ENCODE peak calls at places on chromosomes 4 and X, in nine cellular contexts. F is GM12865, C is fibroblast of villous mesenchyme, T is cardiac fibroblast, D is fibroblast of mammary gland, K is NB4, I is HCT116, U is transverse colon, O is upper lobe of right lung. Q is an unnamed sample.

GRCh38 chrX:110665636-110666035 is 130.0 kb downstream of the CHRDL1 start:
- DNase-seq in F (peak), C (peak), T (peak), D (peak), K (peak), I (no peak), U (peak), O (peak), Q (peak)

GRCh38 chr4:138310498-138310897 is 68.3 kb upstream of the SLC7A11 start:
- DNase-seq in F (no peak), C (peak), T (peak), D (peak), K (no peak), I (no peak), U (no peak), O (no peak), Q (peak)

GRCh38 chrX:150983526-150984163 is 510 bp downstream of the HMGB3 start:
- DNase-seq in F (no peak), C (no peak), T (no peak), D (no peak), K (peak), I (no peak), U (no peak), O (no peak), Q (no peak)

GRCh38 chr4:85151786-85152185 is 185.3 kb upstream of the WDFY3 start:
- DNase-seq in F (no peak), C (no peak), T (no peak), D (no peak), K (no peak), I (no peak), U (no peak), O (no peak), Q (peak)

GRCh38 chr4:176469546-176469945 is 149.8 kb downstream of the SPCS3 start:
- DNase-seq in F (no peak), C (no peak), T (no peak), D (no peak), K (no peak), I (no peak), U (no peak), O (no peak), Q (no peak)

GRCh38 chr4:147723316-147723715 is 8.6 kb upstream of the ARHGAP10 start:
- DNase-seq in F (no peak), C (peak), T (peak), D (peak), K (no peak), I (no peak), U (no peak), O (no peak), Q (no peak)

GRCh38 chr4:160136021-160136420 is 1033.1 kb downstream of the RAPGEF2 start:
- DNase-seq in F (no peak), C (no peak), T (no peak), D (no peak), K (no peak), I (no peak), U (no peak), O (no peak), Q (no peak)

GRCh38 chr4:15238720-15239119 is 189.1 kb upstream of the C1QTNF7 start:
- DNase-seq in F (peak), C (peak), T (peak), D (peak), K (peak), I (no peak), U (no peak), O (no peak), Q (peak)

GRCh38 chr4:109912706-109913621 is at the start of gene EGF:
- DNase-seq in F (no peak), C (peak), T (peak), D (peak), K (no peak), I (no peak), U (no peak), O (no peak), Q (peak)

GRCh38 chrX:15849555-15849954 is 5.1 kb downstream of the AP1S2 start:
- DNase-seq in F (no peak), C (no peak), T (peak), D (peak), K (peak), I (no peak), U (no peak), O (no peak), Q (peak)

GRCh38 chr4:118682928-118683327 is 2.3 kb upstream of the METTL14 start:
- DNase-seq in F (peak), C (peak), T (peak), D (peak), K (peak), I (no peak), U (no peak), O (no peak), Q (peak)

GRCh38 chrX:45596190-45596808 is 395.6 kb upstream of the DIPK2B start:
- DNase-seq in F (no peak), C (no peak), T (peak), D (peak), K (no peak), I (no peak), U (no peak), O (no peak), Q (peak)

GRCh38 chr4:109414938-109415337 is 18.7 kb upstream of the SEC24B start:
- DNase-seq in F (no peak), C (no peak), T (peak), D (no peak), K (no peak), I (no peak), U (no peak), O (no peak), Q (peak)

GRCh38 chr4:11843340-11843739 is 414.6 kb upstream of the HS3ST1 start:
- DNase-seq in F (no peak), C (no peak), T (no peak), D (no peak), K (peak), I (no peak), U (no peak), O (no peak), Q (no peak)

GRCh38 chr4:11843927-11844326 is 415.2 kb upstream of the HS3ST1 start:
- DNase-seq in F (no peak), C (no peak), T (no peak), D (no peak), K (no peak), I (no peak), U (no peak), O (no peak), Q (no peak)

GRCh38 chr4:11847161-11847560 is 418.5 kb upstream of the HS3ST1 start:
- DNase-seq in F (no peak), C (no peak), T (peak), D (no peak), K (no peak), I (no peak), U (no peak), O (no peak), Q (no peak)

DNA sequence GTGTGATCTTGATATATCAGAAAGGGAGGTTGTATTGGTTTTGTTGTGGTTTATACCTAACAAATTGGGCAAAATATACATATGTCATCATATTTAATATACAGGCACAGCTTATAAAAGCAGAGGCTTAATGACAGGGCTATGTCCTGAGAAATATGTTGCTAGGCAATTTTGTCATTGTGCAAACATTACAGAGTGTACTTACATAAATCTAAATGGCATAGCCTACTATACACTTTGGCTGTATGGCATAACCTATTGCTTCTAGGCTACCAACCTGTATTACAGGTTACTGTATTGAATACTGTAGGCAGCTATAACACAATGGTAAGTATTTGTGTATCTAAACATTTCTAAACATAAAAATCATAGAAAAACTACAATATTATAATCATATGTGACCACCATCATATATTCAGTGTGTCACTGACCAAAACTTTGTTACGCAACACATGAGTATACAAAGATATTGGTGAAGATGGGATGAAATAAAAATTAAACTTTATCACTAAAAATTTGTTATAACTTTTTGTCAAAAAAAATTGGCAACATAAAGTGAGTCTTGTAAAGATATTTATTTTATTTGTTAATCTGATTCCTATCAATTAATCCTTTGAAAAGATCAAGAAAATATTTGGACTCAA is 414.0 kb upstream of the HS3ST1 start:
- DNase-seq in F (no peak), C (no peak), T (no peak), D (no peak), K (no peak), I (no peak), U (no peak), O (no peak), Q (no peak)
- H3K4me3 ChIP-seq in F (no peak), C (no peak), T (no peak), D (no peak), K (no peak), I (no peak), U (no peak), O (no peak), Q (no peak)

GRCh38 chr4:184838249-184839074 is 12.7 kb upstream of the ACSL1 start:
- DNase-seq in F (no peak), C (no peak), T (peak), D (peak), K (no peak), I (no peak), U (no peak), O (no peak), Q (no peak)
- TF ChIP-seq CTCF in F (no peak), C (no peak), T (no peak), D (no peak), K (no peak), I (no peak), U (no peak), O (no peak), Q (no peak)

GRCh38 chr4:173248690-173249089 is 80.1 kb downstream of the GALNT7 start:
- DNase-seq in F (no peak), C (no peak), T (no peak), D (no peak), K (no peak), I (no peak), U (no peak), O (no peak), Q (no peak)

GRCh38 chr4:173243321-173243720 is 74.7 kb downstream of the GALNT7 start:
- DNase-seq in F (no peak), C (peak), T (peak), D (peak), K (no peak), I (no peak), U (no peak), O (no peak), Q (peak)

GRCh38 chr4:173243917-173244658 is 75.5 kb downstream of the GALNT7 start:
- DNase-seq in F (peak), C (no peak), T (no peak), D (no peak), K (no peak), I (no peak), U (no peak), O (no peak), Q (no peak)

GRCh38 chr4:173246719-173247118 is 78.1 kb downstream of the GALNT7 start:
- DNase-seq in F (peak), C (no peak), T (no peak), D (no peak), K (no peak), I (no peak), U (no peak), O (no peak), Q (no peak)

GRCh38 chr4:173247316-173247715 is 78.7 kb downstream of the GALNT7 start:
- DNase-seq in F (no peak), C (no peak), T (no peak), D (no peak), K (no peak), I (no peak), U (no peak), O (no peak), Q (no peak)
- H3K4me3 ChIP-seq in F (no peak), C (no peak), T (no peak), D (no peak), K (no peak), I (no peak), U (no peak), O (no peak), Q (no peak)

GRCh38 chrX:48466696-48467095 is 3.4 kb downstream of the SLC38A5 start:
- DNase-seq in F (peak), C (no peak), T (no peak), D (no peak), K (peak), I (no peak), U (no peak), O (no peak), Q (no peak)
- TF ChIP-seq CTCF in F (peak), C (peak), T (peak), D (peak), K (peak), I (no peak), U (no peak), O (peak), Q (peak)

DNA sequence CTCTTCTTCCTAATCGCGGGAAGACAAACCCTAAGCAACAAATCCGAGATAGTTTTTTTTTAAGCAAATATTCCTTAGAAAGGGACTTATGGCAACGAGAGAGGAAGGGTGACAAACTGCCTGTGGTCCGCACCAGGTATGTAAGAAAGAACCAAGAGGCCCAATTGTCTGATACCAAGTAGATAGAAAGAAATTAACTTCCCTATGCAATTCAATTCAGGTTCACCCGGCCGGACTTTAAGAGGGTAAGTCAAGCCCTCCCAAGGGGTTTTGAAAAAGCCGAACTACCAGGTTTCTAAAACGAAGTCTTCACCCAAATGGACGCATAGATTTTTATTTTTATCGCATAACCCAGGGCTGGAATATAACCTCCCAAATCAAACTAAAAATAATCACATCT is 1.7 kb upstream of the MAB21L2 start:
- DNase-seq in F (no peak), C (no peak), T (no peak), D (no peak), K (no peak), I (no peak), U (no peak), O (no peak), Q (no peak)
- H3K4me3 ChIP-seq in F (no peak), C (no peak), T (no peak), D (no peak), K (no peak), I (no peak), U (peak), O (peak), Q (peak)

GRCh38 chr4:175106301-175106700 is 188.1 kb downstream of the ADAM29 start:
- DNase-seq in F (no peak), C (peak), T (no peak), D (no peak), K (no peak), I (no peak), U (no peak), O (no peak), Q (no peak)

GRCh38 chr4:175103403-175103802 is 185.2 kb downstream of the ADAM29 start:
- DNase-seq in F (no peak), C (no peak), T (no peak), D (no peak), K (no peak), I (no peak), U (no peak), O (no peak), Q (no peak)
- TF ChIP-seq CTCF in F (no peak), C (no peak), T (no peak), D (no peak), K (no peak), I (no peak), U (no peak), O (no peak), Q (no peak)

DNA sequence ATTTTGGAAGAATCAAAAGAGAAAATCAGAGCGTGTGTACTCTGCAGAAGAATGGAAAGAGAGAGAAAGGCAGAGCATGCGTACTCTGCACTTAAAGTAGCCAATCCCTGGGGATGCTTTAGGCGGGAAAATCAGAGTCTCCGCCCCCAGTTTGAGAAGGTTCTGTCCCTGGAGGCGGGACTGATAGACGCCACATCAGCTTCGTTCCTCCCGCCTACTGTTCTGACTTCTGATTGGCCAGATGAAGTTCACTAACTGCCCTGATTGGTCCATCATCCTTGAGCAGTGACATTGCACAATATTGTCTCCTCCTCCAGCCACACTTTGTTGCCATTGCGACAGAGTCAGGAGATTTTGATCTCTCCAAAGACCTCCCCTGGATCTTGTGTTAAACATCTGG is 23.8 kb downstream of the SSX1 start:
- DNase-seq in F (peak), C (peak), T (no peak), D (peak), K (peak), I (peak), U (no peak), O (no peak), Q (no peak)
- H3K4me3 ChIP-seq in F (no peak), C (no peak), T (no peak), D (no peak), K (no peak), I (no peak), U (no peak), O (no peak), Q (no peak)

GRCh38 chr4:122313001-122313400 is 65.8 kb upstream of the ADAD1 start:
- DNase-seq in F (no peak), C (no peak), T (no peak), D (peak), K (no peak), I (no peak), U (no peak), O (no peak), Q (no peak)

GRCh38 chr4:122305853-122306252 is 73.0 kb upstream of the ADAD1 start:
- DNase-seq in F (no peak), C (no peak), T (no peak), D (no peak), K (no peak), I (no peak), U (no peak), O (no peak), Q (no peak)

DNA sequence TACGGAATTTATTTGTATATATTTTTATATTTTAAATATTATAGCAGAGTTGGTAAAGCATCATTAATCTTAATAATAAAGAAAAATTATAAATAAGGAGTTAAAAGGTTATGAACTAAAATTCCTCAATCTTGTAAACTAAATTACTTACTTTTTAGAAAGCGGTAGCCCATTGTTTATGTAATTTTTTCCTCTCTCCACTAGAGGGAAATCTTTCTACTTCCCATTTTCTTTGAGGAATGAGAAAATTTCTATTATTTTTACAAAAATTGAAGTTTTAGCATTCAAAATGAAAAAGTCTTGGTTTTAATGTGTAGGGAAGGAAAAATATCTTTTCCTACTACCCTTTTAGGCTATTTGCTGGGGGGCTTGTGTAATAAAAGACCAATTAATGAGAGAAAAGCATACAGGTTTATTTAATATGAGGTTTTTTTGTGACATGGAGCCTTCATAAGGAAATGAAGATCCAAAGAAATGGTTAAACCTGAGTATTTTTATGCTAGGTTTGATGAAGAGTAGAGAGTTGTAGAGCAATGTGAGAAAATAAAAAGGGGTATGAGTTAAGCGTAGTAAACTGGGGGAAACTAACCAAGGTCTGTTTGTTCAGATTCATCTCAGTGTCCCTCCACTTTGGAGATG is 68.7 kb upstream of the ADAD1 start:
- DNase-seq in F (no peak), C (peak), T (peak), D (peak), K (peak), I (no peak), U (no peak), O (no peak), Q (peak)
- TF ChIP-seq CTCF in F (peak), C (peak), T (peak), D (peak), K (no peak), I (peak), U (peak), O (peak), Q (peak)

DNA sequence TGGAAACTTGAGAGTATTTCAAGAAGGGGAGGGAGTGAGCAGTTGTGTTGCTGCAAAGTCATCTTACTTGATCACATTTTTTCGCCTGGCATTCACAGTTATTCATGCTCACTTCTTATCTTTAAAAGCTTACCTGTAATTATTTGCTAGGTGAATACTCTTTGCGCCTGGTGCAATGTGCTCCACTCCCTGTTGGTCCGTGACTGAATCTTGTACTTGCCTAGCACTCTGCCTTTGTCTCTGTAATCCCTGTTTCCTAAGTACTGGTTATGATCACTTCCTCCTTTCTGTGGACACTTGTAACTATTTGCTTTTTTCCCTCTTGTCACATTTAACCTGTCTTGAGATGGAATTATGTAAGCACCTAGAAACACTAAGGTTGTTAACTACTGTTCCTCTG is 5.8 kb downstream of the BMP2K start:
- DNase-seq in F (no peak), C (no peak), T (no peak), D (no peak), K (peak), I (no peak), U (no peak), O (no peak), Q (no peak)
- H3K4me3 ChIP-seq in F (no peak), C (no peak), T (no peak), D (no peak), K (no peak), I (no peak), U (no peak), O (no peak), Q (no peak)